ENCODE peak calls at places on chromosomes 3 and 15, in five cellular contexts. M is mesendoderm, Q is IMR-90, N is neuronal stem cell, S is H1. K is an unnamed sample.

GRCh38 chr15:53160092-53160704 is 370.1 kb upstream of the ONECUT1 start:
- DNase-seq in M (no peak), Q (no peak), N (no peak), S (no peak), K (no peak)

GRCh38 chr3:61381745-61382392 is 130.6 kb upstream of the FHIT start:
- DNase-seq in M (peak), Q (peak), N (no peak), S (no peak), K (peak)

GRCh38 chr3:38348903-38349302 is 2.3 kb downstream of the XYLB start:
- DNase-seq in M (no peak), Q (peak), N (no peak), S (no peak), K (peak)

GRCh38 chr3:53161820-53162671 is 1.0 kb downstream of the PRKCD start:
- DNase-seq in M (peak), Q (peak), N (no peak), S (no peak), K (peak)

GRCh38 chr3:99978221-99978620 is 136.1 kb downstream of the FILIP1L start:
- DNase-seq in M (no peak), Q (no peak), N (no peak), S (no peak), K (no peak)

GRCh38 chr3:51675201-51675611 is 4.2 kb downstream of the TEX264 start:
- DNase-seq in M (no peak), Q (peak), N (no peak), S (no peak), K (no peak)

GRCh38 chr3:14363976-14364375 is 38.4 kb upstream of the SLC6A6 start:
- DNase-seq in M (no peak), Q (peak), N (no peak), S (no peak), K (peak)

GRCh38 chr3:43086460-43087165 is 19.3 kb downstream of the POMGNT2 start:
- DNase-seq in M (no peak), Q (peak), N (no peak), S (no peak), K (peak)

GRCh38 chr3:105829879-105830622 is 38.8 kb downstream of the CBLB start:
- DNase-seq in M (no peak), Q (peak), N (no peak), S (no peak), K (peak)

GRCh38 chr15:30990451-30991300 is 752 bp downstream of the MTMR10 start:
- DNase-seq in M (no peak), Q (peak), N (no peak), S (no peak), K (peak)

GRCh38 chr15:38154255-38154654 is 98.4 kb upstream of the SPRED1 start:
- DNase-seq in M (no peak), Q (no peak), N (no peak), S (no peak), K (no peak)

GRCh38 chr15:52493968-52494367 is 34.7 kb downstream of the MYO5A start:
- DNase-seq in M (no peak), Q (peak), N (no peak), S (no peak), K (no peak)

GRCh38 chr3:143771939-143772338 is 76.3 kb downstream of the SLC9A9 start:
- DNase-seq in M (no peak), Q (no peak), N (no peak), S (no peak), K (no peak)
- H3K23ac ChIP-seq in M (no peak), Q (no peak), N (no peak), S (no peak), K (no peak)

GRCh38 chr3:132730891-132731580 is 8.8 kb upstream of the NPHP3 start:
- DNase-seq in M (peak), Q (peak), N (peak), S (no peak), K (peak)
- H2BK15ac ChIP-seq in M (no peak), Q (no peak), N (no peak), S (no peak), K (no peak)

DNA sequence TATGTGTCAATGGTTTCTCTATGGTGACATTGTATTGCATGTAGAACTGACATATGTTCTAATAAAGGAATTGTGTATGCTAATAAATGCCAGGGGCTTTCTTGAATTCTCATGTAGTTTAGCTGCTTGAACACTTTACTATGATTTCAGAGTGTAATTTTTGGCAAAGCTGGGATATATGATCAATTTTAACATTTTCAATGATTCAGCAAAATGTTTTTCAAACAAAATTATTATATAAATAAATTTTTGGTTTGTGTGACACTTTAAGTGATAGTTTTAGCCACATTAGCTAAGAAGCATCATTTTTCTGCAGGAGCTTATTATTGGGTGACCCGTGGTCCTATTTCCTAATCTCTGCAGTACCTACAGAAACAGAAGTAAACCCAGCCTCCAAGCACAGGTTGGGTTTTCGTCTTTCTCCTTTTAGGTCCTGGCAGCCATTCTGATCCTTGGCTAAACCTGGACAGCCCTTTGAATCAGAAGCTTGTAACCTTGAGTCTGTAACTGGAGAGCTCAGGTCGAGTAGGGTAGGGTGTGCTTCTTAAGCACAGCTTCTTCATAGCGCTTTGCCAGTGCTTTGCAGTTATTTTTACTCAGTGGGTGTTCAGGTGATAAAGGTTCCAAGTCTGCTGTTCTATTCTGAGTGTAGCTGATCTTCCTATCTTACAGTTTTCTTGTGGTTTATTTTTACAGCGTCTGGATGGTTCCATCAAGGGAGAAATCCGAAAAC is 74.2 kb downstream of the CHD2 start:
- DNase-seq in M (no peak), Q (no peak), N (no peak), S (no peak), K (no peak)
- H3K23ac ChIP-seq in M (no peak), Q (no peak), N (no peak), S (no peak), K (no peak)

GRCh38 chr3:72031581-72031980 is 246.6 kb upstream of the PROK2 start:
- DNase-seq in M (peak), Q (peak), N (no peak), S (no peak), K (peak)
- H2BK15ac ChIP-seq in M (no peak), Q (no peak), N (no peak), S (no peak), K (no peak)

GRCh38 chr3:185937689-185938374 is at the start of gene TRA2B:
- DNase-seq in M (peak), Q (peak), N (peak), S (peak), K (peak)
- H3K23ac ChIP-seq in M (peak), Q (peak), N (peak), S (no peak), K (peak)

DNA sequence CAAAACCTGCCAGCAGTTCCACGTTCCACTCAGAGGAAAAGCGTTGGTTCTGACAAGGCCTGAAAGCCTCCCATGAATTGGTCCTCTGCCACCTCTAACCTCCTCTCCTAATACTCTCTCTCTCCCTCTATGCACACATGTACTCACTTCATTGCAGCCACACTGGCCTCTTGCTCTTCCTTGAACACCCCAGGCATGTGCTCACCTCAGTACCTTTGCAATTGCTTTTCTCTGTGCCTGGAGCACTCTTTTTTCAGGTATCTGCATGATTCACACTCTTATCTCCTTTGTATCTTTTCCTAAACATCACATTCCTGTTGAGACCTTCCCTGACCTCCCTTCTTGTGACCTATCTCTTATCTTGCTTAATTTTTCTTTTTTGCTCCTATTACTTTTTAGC is 178.2 kb upstream of the FEZF2 start:
- DNase-seq in M (no peak), Q (no peak), N (no peak), S (no peak), K (no peak)
- H2BK15ac ChIP-seq in M (no peak), Q (no peak), N (no peak), S (no peak), K (no peak)

GRCh38 chr3:134797816-134798451 is 2.9 kb downstream of the EPHB1 start:
- DNase-seq in M (no peak), Q (no peak), N (no peak), S (no peak), K (no peak)

GRCh38 chr3:134796313-134797079 is 1.4 kb downstream of the EPHB1 start:
- DNase-seq in M (peak), Q (no peak), N (peak), S (no peak), K (peak)

GRCh38 chr3:134798681-134799311 is 3.7 kb downstream of the EPHB1 start:
- DNase-seq in M (no peak), Q (no peak), N (no peak), S (no peak), K (no peak)

GRCh38 chr3:134795776-134796312 is 784 bp downstream of the EPHB1 start:
- DNase-seq in M (peak), Q (peak), N (peak), S (no peak), K (peak)

GRCh38 chr3:134797080-134797801 is 2.2 kb downstream of the EPHB1 start:
- DNase-seq in M (peak), Q (no peak), N (no peak), S (no peak), K (no peak)
- H3K23ac ChIP-seq in M (no peak), Q (no peak), N (no peak), S (no peak), K (no peak)

DNA sequence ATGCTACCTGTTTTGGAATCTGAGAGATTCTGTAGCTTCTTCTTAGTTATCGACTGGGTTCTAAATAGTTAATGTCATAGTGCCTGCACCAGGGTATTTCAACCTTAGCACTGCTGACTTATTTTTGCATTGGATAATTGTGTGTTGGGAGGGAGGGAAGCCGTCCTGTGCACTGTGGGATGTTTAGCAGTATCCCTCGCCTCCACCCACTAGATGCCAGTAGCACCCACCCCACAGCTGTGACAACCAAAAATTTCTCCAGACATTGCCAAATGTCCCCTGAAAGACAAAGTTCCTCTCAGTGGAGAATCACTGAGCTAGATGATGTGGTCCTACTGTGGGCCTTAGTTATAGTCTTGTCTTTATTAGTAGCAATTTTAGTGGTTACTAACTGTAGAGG is 88.3 kb downstream of the TGFBR2 start:
- DNase-seq in M (no peak), Q (no peak), N (no peak), S (no peak), K (no peak)
- H2BK15ac ChIP-seq in M (no peak), Q (no peak), N (no peak), S (no peak), K (no peak)